ENCODE peak calls at places on chromosome 16, in seven cellular contexts. U, Q, K, E, Y, F and B are unnamed samples.

GRCh38 chr16:55944377-55944802 is 69.2 kb upstream of the CES5A start:
- DNase-seq in U (peak; percentile 38), Y (peak; percentile 50), E (peak; percentile 66), Q (peak; percentile 23), F (peak; percentile 50), K (no peak), B (peak; percentile 68)

GRCh38 chr16:23952128-23953041 is 116.6 kb downstream of the PRKCB start:
- DNase-seq in U (no peak), Y (no peak), F (no peak), Q (no peak), K (no peak), E (peak; percentile 63), B (peak; percentile 22)

GRCh38 chr16:54268766-54269165 is 17.8 kb downstream of the IRX3 start:
- DNase-seq in Q (no peak), K (no peak), Y (no peak), E (no peak), F (no peak), U (no peak), B (no peak)

GRCh38 chr16:11629071-11630030 is 38.9 kb upstream of the SNN start:
- DNase-seq in U (no peak), K (no peak), Q (no peak), F (no peak), E (no peak), Y (no peak), B (no peak)

GRCh38 chr16:65782537-65783290 is 583.8 kb upstream of the CDH5 start:
- DNase-seq in Y (no peak), Q (no peak), K (no peak), U (no peak), F (no peak), E (no peak), B (no peak)

GRCh38 chr16:50244504-50245416 is 21.6 kb upstream of the ADCY7 start:
- DNase-seq in K (no peak), Y (no peak), F (no peak), Q (no peak), E (peak; percentile 41), U (no peak), B (no peak)

GRCh38 chr16:12315330-12316138 is 339.0 kb downstream of the SNX29 start:
- DNase-seq in U (no peak), K (no peak), Q (no peak), F (no peak), E (no peak), Y (peak; percentile 91), B (no peak)

GRCh38 chr16:86335266-86336172 is 174.8 kb upstream of the FOXF1 start:
- DNase-seq in F (no peak), U (no peak), Y (no peak), E (no peak), K (no peak), Q (no peak), B (no peak)

GRCh38 chr16:57000271-57001025 is 11.1 kb downstream of the NLRC5 start:
- DNase-seq in Q (peak; percentile 19), E (no peak), F (peak; percentile 46), K (peak; percentile 87), U (no peak), Y (no peak), B (no peak)

GRCh38 chr16:52740333-52740732 is 193.4 kb upstream of the TOX3 start:
- DNase-seq in K (no peak), E (no peak), U (no peak), Q (no peak), F (no peak), Y (no peak), B (no peak)

GRCh38 chr16:67278773-67279295 is 498 bp upstream of the PLEKHG4 start:
- DNase-seq in E (peak; percentile 94), U (no peak), Q (no peak), Y (no peak), K (no peak), F (no peak), B (peak; percentile 90)

GRCh38 chr16:27495191-27495590 is 54.5 kb downstream of the GTF3C1 start:
- DNase-seq in K (no peak), Y (no peak), U (no peak), F (no peak), Q (no peak), E (no peak), B (no peak)

GRCh38 chr16:24748242-24748641 is 18.8 kb downstream of the TNRC6A start:
- DNase-seq in U (no peak), Y (no peak), F (peak; percentile 81), K (no peak), E (no peak), Q (no peak), B (no peak)

GRCh38 chr16:65392831-65393565 is 271.1 kb upstream of the CDH11 start:
- DNase-seq in U (no peak), E (no peak), F (no peak), Y (no peak), Q (no peak), K (no peak), B (no peak)

GRCh38 chr16:53216798-53217197 is 162.0 kb downstream of the CHD9 start:
- DNase-seq in Y (no peak), Q (no peak), U (no peak), F (no peak), K (no peak), E (no peak), B (no peak)

GRCh38 chr16:9948933-9949332 is 233.3 kb downstream of the GRIN2A start:
- DNase-seq in Q (no peak), E (no peak), U (no peak), K (no peak), F (no peak), Y (no peak), B (no peak)

GRCh38 chr16:5526826-5527225 is 429.2 kb upstream of the EEF2KMT start:
- DNase-seq in Q (no peak), K (no peak), F (no peak), U (no peak), Y (no peak), E (no peak), B (no peak)

GRCh38 chr16:5523794-5524193 is 426.2 kb upstream of the EEF2KMT start:
- DNase-seq in E (no peak), Q (no peak), F (no peak), U (no peak), K (no peak), Y (no peak), B (no peak)
- TF ChIP-seq SIN3A in E (no peak), Q (no peak), F (no peak), U (no peak), K (no peak), Y (no peak), B (no peak)

GRCh38 chr16:6206080-6206479 is 1108.5 kb upstream of the EEF2KMT start:
- DNase-seq in E (no peak), Q (no peak), U (no peak), F (no peak), K (no peak), Y (no peak), B (no peak)

GRCh38 chr16:6204941-6205340 is 1107.3 kb upstream of the EEF2KMT start:
- DNase-seq in Y (no peak), U (no peak), K (no peak), Q (no peak), E (no peak), F (no peak), B (peak; percentile 47)

GRCh38 chr16:6211644-6212043 is 1114.0 kb upstream of the EEF2KMT start:
- DNase-seq in E (no peak), F (no peak), Q (no peak), U (no peak), Y (no peak), K (no peak), B (no peak)

GRCh38 chr16:6207124-6207523 is 1109.5 kb upstream of the EEF2KMT start:
- DNase-seq in Q (no peak), F (no peak), U (no peak), K (no peak), E (no peak), Y (no peak), B (no peak)

DNA sequence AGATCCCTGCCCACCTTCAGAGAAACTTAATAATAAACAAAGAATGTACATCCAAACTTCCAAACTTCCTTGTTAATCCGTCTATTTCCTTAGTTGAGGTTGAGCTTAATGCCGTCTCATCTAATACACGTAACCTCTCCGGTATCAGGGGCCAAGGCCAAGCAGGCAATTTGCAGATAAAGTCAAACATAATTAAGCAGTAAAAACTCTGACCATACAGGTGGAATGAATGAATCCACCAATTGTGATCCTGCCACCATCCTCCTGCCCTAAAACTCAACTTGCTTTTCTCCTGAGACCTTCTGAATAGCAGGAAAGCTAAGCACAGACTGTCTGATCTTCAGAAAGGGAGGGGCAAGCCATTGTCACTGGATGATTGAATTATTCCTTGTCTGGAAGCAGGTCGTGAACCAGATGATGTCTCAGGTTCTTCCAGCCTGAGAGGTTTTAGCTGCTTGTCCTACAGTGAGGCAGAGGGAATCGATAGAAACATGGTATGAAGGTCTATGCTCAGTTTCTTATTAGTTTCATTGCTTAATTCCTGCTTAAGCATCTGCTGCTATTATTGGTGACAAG is 1111.8 kb upstream of the EEF2KMT start:
- DNase-seq in K (no peak), F (no peak), E (no peak), Y (no peak), U (no peak), Q (no peak), B (no peak)
- TF ChIP-seq SIN3A in K (no peak), F (no peak), E (no peak), Y (no peak), U (no peak), Q (no peak), B (no peak)

GRCh38 chr16:84907046-84907445 is 87.3 kb downstream of the CRISPLD2 start:
- DNase-seq in U (no peak), Y (no peak), K (no peak), E (no peak), F (no peak), Q (no peak), B (no peak)

GRCh38 chr16:84907575-84907974 is 87.8 kb downstream of the CRISPLD2 start:
- DNase-seq in K (no peak), Q (no peak), Y (no peak), F (no peak), U (no peak), E (no peak), B (no peak)

GRCh38 chr16:84909686-84910085 is 89.9 kb downstream of the CRISPLD2 start:
- DNase-seq in Y (no peak), Q (no peak), K (no peak), E (no peak), U (no peak), F (no peak), B (no peak)

GRCh38 chr16:84911490-84912216 is 91.9 kb downstream of the CRISPLD2 start:
- DNase-seq in F (no peak), Q (no peak), E (no peak), K (no peak), U (no peak), Y (no peak), B (no peak)

DNA sequence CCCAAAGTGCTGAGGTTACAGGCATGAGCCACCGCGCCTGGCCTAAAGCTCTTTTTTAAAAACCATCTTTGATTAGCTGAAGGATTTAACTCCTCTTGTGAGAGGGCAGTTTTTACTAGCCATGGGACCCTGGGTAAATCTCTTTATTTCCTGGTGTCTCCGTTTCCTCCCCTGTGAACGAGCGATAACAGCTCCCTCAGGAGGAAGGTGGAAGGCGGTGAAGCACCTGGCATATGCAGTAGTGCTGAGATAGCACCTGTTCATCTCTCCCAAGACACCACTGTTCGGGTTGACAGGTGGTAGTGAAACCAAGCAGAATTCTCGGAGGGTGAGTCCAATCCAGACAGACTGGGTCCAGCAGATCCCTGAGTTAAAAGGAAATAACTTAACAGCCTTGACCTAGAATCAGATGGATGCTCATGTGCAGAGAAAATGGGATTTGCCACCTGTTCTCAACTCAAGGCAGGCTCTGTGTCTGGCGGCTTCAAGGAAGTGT is 86.2 kb downstream of the CRISPLD2 start:
- DNase-seq in K (no peak), U (no peak), Y (no peak), F (no peak), E (no peak), Q (no peak), B (no peak)
- TF ChIP-seq SIN3A in K (no peak), U (no peak), Y (no peak), F (no peak), E (no peak), Q (no peak), B (no peak)

GRCh38 chr16:2008009-2008526 is 1.6 kb downstream of the ZNF598 start:
- DNase-seq in K (no peak), E (peak; percentile 46), Q (no peak), F (no peak), U (no peak), Y (no peak), B (no peak)
- TF ChIP-seq SIN3A in K (no peak), E (no peak), Q (no peak), F (no peak), U (no peak), Y (no peak), B (no peak)